ENCODE peak calls at places on chromosomes 3 and 15, in four cellular contexts. H is GM23338, O is cardiac muscle cell, U is OCI-LY7. P is an unnamed sample.

GRCh38 chr3:13379191-13379830 is 40.8 kb downstream of the NUP210 start:
- DNase-seq in H (no peak), O (peak; percentile 75), U (no peak), P (no peak)

GRCh38 chr15:77985931-77986480 is 91.5 kb downstream of the TBC1D2B start:
- DNase-seq in H (no peak), O (no peak), U (no peak), P (no peak)

GRCh38 chr15:90839187-90840071 is 29.0 kb upstream of the FURIN start:
- DNase-seq in H (peak; percentile 94), O (no peak), U (peak; percentile 86), P (peak; percentile 65)

GRCh38 chr15:65275728-65276126 is 11.0 kb downstream of the PARP16 start:
- DNase-seq in H (no peak), O (no peak), U (no peak), P (no peak)

GRCh38 chr3:4835616-4836043 is 143.6 kb upstream of the BHLHE40 start:
- DNase-seq in H (no peak), O (no peak), U (no peak), P (no peak)

GRCh38 chr3:16071246-16071645 is 103.2 kb upstream of the GALNT15 start:
- DNase-seq in H (no peak), O (no peak), U (no peak), P (no peak)

GRCh38 chr15:38530113-38530512 is 34.5 kb downstream of the RASGRP1 start:
- DNase-seq in H (no peak), O (no peak), U (no peak), P (no peak)

GRCh38 chr3:58164916-58165821 is 45.6 kb downstream of the DNASE1L3 start:
- DNase-seq in H (peak; percentile 66), O (peak; percentile 52), U (no peak), P (no peak)

GRCh38 chr3:191768421-191768820 is 307.5 kb downstream of the PYDC2 start:
- DNase-seq in H (peak; percentile 49), O (no peak), U (peak; percentile 1), P (no peak)

GRCh38 chr3:51581529-51581928 is 43.0 kb downstream of the RAD54L2 start:
- DNase-seq in H (peak; percentile 17), O (no peak), U (no peak), P (no peak)

GRCh38 chr3:195028877-195029606 is 241.9 kb downstream of the XXYLT1 start:
- DNase-seq in H (no peak), O (no peak), U (no peak), P (no peak)

GRCh38 chr3:49872801-49873281 is 3.1 kb upstream of the CAMKV start:
- DNase-seq in H (no peak), O (no peak), U (no peak), P (no peak)

GRCh38 chr15:95559875-95560394 is 770.6 kb upstream of the NR2F2 start:
- DNase-seq in H (no peak), O (no peak), U (no peak), P (no peak)

GRCh38 chr3:19688767-19689166 is 245.2 kb downstream of the EFHB start:
- DNase-seq in H (peak; percentile 56), O (no peak), U (peak; percentile 29), P (no peak)
- TF ChIP-seq CTCF in H (peak; percentile 63), O (no peak), U (peak; percentile 66), P (peak; percentile 35)

GRCh38 chr15:70098170-70098460 is 398 bp upstream of the TLE3 start:
- DNase-seq in H (no peak), O (no peak), U (no peak), P (no peak)
- TF ChIP-seq CTCF in H (peak; percentile 6), O (no peak), U (peak; percentile 9), P (no peak)

DNA sequence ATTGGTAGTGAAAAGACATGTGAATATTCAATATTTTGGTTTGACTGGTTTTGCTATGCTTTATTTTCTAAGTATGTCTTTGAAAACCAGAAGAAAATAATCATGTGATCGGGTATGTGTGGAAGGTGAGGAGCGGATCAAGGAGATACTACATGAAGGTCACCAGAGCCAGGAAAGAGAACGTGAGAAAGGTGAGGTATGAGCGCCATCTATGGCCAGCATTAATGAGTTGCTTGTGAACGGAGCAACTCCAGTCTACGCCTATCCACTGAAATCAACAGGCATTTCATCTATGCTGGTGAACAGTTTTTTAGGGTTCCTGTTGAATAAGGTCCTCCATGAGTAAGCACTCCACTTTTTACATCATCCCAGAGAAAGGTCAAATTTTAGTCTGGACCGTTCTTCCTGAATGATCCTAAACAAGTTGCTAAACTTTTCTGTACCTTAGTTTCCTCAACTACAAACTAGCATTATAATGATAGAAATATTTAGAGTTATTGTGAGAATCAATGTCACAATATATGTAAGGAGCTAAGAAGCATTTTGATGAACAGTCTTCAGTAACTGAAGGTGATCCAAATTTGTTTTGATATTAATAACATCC is 1435.2 kb upstream of the CADM2 start:
- DNase-seq in H (peak; percentile 88), O (peak; percentile 79), U (peak; percentile 57), P (peak; percentile 16)
- TF ChIP-seq CTCF in H (peak; percentile 77), O (peak; percentile 25), U (peak; percentile 81), P (peak; percentile 79)

GRCh38 chr3:36736327-36736726 is 28.0 kb downstream of the DCLK3 start:
- DNase-seq in H (no peak), O (no peak), U (no peak), P (no peak)

GRCh38 chr3:36733162-36733696 is 31.1 kb downstream of the DCLK3 start:
- DNase-seq in H (no peak), O (peak; percentile 19), U (no peak), P (no peak)

GRCh38 chr3:36733723-36734122 is 30.6 kb downstream of the DCLK3 start:
- DNase-seq in H (no peak), O (no peak), U (no peak), P (no peak)

GRCh38 chr3:36730965-36731364 is 33.4 kb downstream of the DCLK3 start:
- DNase-seq in H (no peak), O (no peak), U (no peak), P (no peak)

DNA sequence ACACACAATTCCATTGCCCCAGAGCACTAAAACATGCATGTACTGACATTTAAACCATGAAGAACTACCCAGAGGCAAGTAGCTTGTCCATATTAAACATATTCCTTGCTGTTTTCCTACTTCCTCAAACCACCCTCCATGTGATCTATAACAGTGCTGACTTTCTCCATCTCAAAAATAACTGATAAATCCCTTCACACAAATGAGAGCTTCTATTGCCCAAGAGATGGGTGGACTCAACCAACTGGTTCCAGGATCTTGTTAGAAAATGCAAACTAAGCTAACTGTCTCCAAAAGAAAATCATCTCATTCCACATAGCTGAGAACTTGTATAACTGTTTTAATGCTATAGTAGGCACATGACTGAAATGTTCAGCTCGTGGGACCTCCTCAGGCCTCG is 29.6 kb downstream of the DCLK3 start:
- DNase-seq in H (no peak), O (no peak), U (no peak), P (no peak)
- TF ChIP-seq CTCF in H (no peak), O (no peak), U (no peak), P (no peak)

GRCh38 chr3:47681016-47681415 is 100.7 kb downstream of the SMARCC1 start:
- DNase-seq in H (no peak), O (no peak), U (no peak), P (no peak)

GRCh38 chr3:47688488-47688887 is 93.2 kb downstream of the SMARCC1 start:
- DNase-seq in H (no peak), O (no peak), U (no peak), P (no peak)

GRCh38 chr3:47685037-47685436 is 96.7 kb downstream of the SMARCC1 start:
- DNase-seq in H (no peak), O (no peak), U (no peak), P (no peak)
- TF ChIP-seq CTCF in H (no peak), O (no peak), U (no peak), P (no peak)

GRCh38 chr3:181969925-181970324 is 258.2 kb downstream of the SOX2 start:
- DNase-seq in H (no peak), O (no peak), U (no peak), P (no peak)

GRCh38 chr3:181976526-181976925 is 264.8 kb downstream of the SOX2 start:
- DNase-seq in H (no peak), O (no peak), U (no peak), P (no peak)

GRCh38 chr3:181974198-181974597 is 262.5 kb downstream of the SOX2 start:
- DNase-seq in H (no peak), O (no peak), U (no peak), P (no peak)

GRCh38 chr3:181966387-181966786 is 254.7 kb downstream of the SOX2 start:
- DNase-seq in H (no peak), O (no peak), U (no peak), P (no peak)

DNA sequence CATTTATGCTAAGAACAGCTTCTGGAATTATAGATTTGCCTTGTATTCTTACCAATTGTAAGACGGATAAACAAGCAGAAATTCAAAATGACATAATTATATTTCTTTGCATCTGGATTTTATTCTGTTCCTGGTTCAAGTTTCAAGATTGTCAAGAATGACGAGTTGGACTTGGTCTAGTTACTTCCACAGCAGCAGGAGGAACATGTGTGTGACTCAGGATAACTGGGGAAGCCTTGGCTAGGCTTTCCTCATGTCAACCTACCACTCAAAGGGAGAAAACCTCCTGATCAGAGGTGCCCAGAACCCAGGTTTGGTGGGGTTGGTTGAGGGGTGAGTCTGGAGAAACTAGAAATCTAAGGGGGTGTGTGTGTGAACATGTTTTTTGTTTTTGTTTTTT is 259.7 kb downstream of the SOX2 start:
- DNase-seq in H (no peak), O (no peak), U (no peak), P (no peak)
- TF ChIP-seq CTCF in H (no peak), O (no peak), U (no peak), P (no peak)

DNA sequence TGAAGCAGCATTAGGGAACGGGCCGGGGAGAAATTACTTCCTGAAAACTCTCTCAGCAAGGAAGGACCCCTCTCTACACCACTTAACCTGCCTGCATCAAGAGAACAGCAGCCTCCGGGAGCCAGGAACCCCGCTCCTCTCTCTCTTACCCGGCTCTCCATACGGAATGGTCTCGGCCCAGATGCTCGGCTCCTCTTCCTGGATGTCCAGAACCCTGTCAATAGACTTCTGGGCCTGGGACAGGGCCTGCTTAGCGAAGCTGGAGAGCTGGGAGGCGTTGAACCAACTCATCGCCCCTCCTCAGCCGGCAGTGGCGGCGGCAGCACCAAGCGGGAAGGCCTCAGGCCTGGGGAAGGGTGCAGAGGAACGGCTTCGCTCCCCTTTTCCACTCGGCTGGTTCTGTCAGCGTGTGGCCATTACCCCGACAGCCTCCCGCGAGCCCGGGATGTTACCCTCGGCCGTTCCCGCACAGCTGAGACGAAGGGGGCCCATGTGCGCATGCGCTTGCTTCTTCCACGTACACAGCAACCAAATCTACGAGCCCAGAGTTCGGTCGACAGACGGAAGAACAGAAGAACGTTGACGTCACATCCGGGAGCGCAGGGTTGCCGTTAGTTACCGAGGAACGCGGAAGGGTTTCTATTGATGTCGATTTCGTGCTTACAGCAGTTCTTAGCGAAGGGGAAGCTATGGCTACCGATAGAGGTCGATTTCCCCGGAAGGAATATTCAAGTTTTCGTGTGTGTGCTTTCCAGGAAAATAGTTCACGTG is at the start of gene TMF1:
- DNase-seq in H (peak; percentile 100), O (peak; percentile 100), U (peak; percentile 98), P (peak; percentile 88)
- TF ChIP-seq CTCF in H (no peak), O (no peak), U (no peak), P (no peak)

P was measured in GM13977.